ENCODE peak calls at places on chromosomes 7 and 10, in seven cellular contexts. One of them, this sample, is unnamed.

GRCh38 chr10:13644866-13645265 is 58.1 kb downstream of the PRPF18 start:
- DNase-seq in suprapubic skin: no peak
- DNase-seq in SK-N-SH: no peak
- DNase-seq in K562: no peak
- DNase-seq in A549: no peak
- DNase-seq in sigmoid colon: no peak
- DNase-seq in ovary: no peak
- DNase-seq in this sample: no peak

GRCh38 chr7:118949031-118949430 is 724.5 kb downstream of the ANKRD7 start:
- DNase-seq in suprapubic skin: no peak
- DNase-seq in SK-N-SH: no peak
- DNase-seq in K562: no peak
- DNase-seq in A549: no peak
- DNase-seq in sigmoid colon: no peak
- DNase-seq in ovary: no peak
- DNase-seq in this sample: no peak

GRCh38 chr10:14879055-14879800 is 562 bp downstream of the SUV39H2 start:
- DNase-seq in suprapubic skin: no peak
- DNase-seq in SK-N-SH: no peak
- DNase-seq in K562: no peak
- DNase-seq in A549: peak; percentile 33
- DNase-seq in sigmoid colon: no peak
- DNase-seq in ovary: no peak
- DNase-seq in this sample: peak; percentile 31

GRCh38 chr10:117175901-117176534 is 21.3 kb upstream of the KCNK18 start:
- DNase-seq in suprapubic skin: peak; percentile 86
- DNase-seq in SK-N-SH: peak; percentile 78
- DNase-seq in K562: peak; percentile 65
- DNase-seq in A549: peak; percentile 78
- DNase-seq in sigmoid colon: peak; percentile 78
- DNase-seq in ovary: peak; percentile 83
- DNase-seq in this sample: peak; percentile 85

GRCh38 chr7:27329917-27330316 is 87.3 kb downstream of the EVX1 start:
- DNase-seq in suprapubic skin: no peak
- DNase-seq in SK-N-SH: peak; percentile 6
- DNase-seq in K562: no peak
- DNase-seq in A549: peak; percentile 25
- DNase-seq in sigmoid colon: no peak
- DNase-seq in ovary: no peak
- DNase-seq in this sample: no peak

GRCh38 chr7:43105521-43106120 is 6.8 kb upstream of the HECW1 start:
- DNase-seq in suprapubic skin: no peak
- DNase-seq in SK-N-SH: no peak
- DNase-seq in K562: no peak
- DNase-seq in A549: no peak
- DNase-seq in sigmoid colon: no peak
- DNase-seq in ovary: no peak
- DNase-seq in this sample: no peak

GRCh38 chr7:44709945-44710596 is 38.6 kb upstream of the ZMIZ2 start:
- DNase-seq in suprapubic skin: no peak
- DNase-seq in SK-N-SH: no peak
- DNase-seq in K562: no peak
- DNase-seq in A549: no peak
- DNase-seq in sigmoid colon: peak; percentile 39
- DNase-seq in ovary: no peak
- DNase-seq in this sample: no peak

GRCh38 chr7:133110312-133110711 is 28.4 kb upstream of the CHCHD3 start:
- DNase-seq in suprapubic skin: no peak
- DNase-seq in SK-N-SH: no peak
- DNase-seq in K562: no peak
- DNase-seq in A549: no peak
- DNase-seq in sigmoid colon: no peak
- DNase-seq in ovary: no peak
- DNase-seq in this sample: no peak

GRCh38 chr7:45921699-45922519 is 837 bp upstream of the IGFBP3 start:
- DNase-seq in suprapubic skin: no peak
- DNase-seq in SK-N-SH: peak; percentile 73
- DNase-seq in K562: no peak
- DNase-seq in A549: peak; percentile 64
- DNase-seq in sigmoid colon: no peak
- DNase-seq in ovary: peak; percentile 75
- DNase-seq in this sample: peak; percentile 26

GRCh38 chr7:13908667-13909382 is 80.6 kb downstream of the ETV1 start:
- DNase-seq in suprapubic skin: no peak
- DNase-seq in SK-N-SH: no peak
- DNase-seq in K562: no peak
- DNase-seq in A549: no peak
- DNase-seq in sigmoid colon: no peak
- DNase-seq in ovary: no peak
- DNase-seq in this sample: no peak

GRCh38 chr10:5951167-5951711 is 26.1 kb downstream of the IL15RA start:
- DNase-seq in suprapubic skin: no peak
- DNase-seq in SK-N-SH: no peak
- DNase-seq in K562: no peak
- DNase-seq in A549: no peak
- DNase-seq in sigmoid colon: peak; percentile 80
- DNase-seq in ovary: no peak
- DNase-seq in this sample: no peak

GRCh38 chr10:98610855-98611254 is 164.1 kb upstream of the HPS1 start:
- DNase-seq in suprapubic skin: no peak
- DNase-seq in SK-N-SH: no peak
- DNase-seq in K562: no peak
- DNase-seq in A549: no peak
- DNase-seq in sigmoid colon: peak; percentile 84
- DNase-seq in ovary: no peak
- DNase-seq in this sample: no peak

GRCh38 chr10:70756710-70757360 is 28.3 kb downstream of the TBATA start:
- DNase-seq in suprapubic skin: no peak
- DNase-seq in SK-N-SH: no peak
- DNase-seq in K562: no peak
- DNase-seq in A549: no peak
- DNase-seq in sigmoid colon: no peak
- DNase-seq in ovary: no peak
- DNase-seq in this sample: no peak

GRCh38 chr10:132704008-132704814 is 81.7 kb downstream of the NKX6-2 start:
- DNase-seq in suprapubic skin: peak; percentile 71
- DNase-seq in SK-N-SH: no peak
- DNase-seq in K562: no peak
- DNase-seq in A549: no peak
- DNase-seq in sigmoid colon: peak; percentile 57
- DNase-seq in ovary: no peak
- DNase-seq in this sample: no peak

GRCh38 chr7:47408675-47409074 is 173.2 kb downstream of the TNS3 start:
- DNase-seq in suprapubic skin: peak; percentile 20
- DNase-seq in SK-N-SH: no peak
- DNase-seq in K562: no peak
- DNase-seq in A549: no peak
- DNase-seq in sigmoid colon: peak; percentile 29
- DNase-seq in ovary: no peak
- DNase-seq in this sample: no peak

DNA sequence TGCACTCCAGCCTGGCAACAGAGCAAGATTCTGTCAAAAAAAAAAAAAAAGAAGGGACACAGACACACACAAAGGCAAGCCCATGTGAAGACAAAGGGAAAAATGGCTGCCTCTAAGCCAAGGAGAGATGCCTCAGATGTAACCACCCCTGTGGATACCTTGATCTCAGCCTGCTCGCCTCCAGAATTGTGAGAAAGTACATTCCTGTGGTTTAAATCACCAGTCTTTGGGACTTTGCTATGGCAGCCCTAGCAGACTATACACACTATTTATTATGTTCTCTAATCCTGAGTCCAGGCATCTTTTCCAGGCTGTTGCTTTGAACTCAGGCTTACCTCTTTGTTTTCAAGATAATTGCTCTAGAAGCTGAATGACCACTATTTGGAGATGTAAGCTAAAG is 494.3 kb downstream of the GALNT17 start:
- DNase-seq in suprapubic skin: no peak
- DNase-seq in SK-N-SH: no peak
- DNase-seq in K562: no peak
- DNase-seq in A549: no peak
- DNase-seq in sigmoid colon: no peak
- DNase-seq in ovary: no peak
- DNase-seq in this sample: no peak
- H3K9me3 ChIP-seq in suprapubic skin: peaks cover 2% of the 10 kb centered on the region
- H3K9me3 ChIP-seq in SK-N-SH: no peaks in the 10 kb centered on the region
- H3K9me3 ChIP-seq in K562: no peaks in the 10 kb centered on the region
- H3K9me3 ChIP-seq in A549: no peaks in the 10 kb centered on the region
- H3K9me3 ChIP-seq in sigmoid colon: no peaks in the 10 kb centered on the region
- H3K9me3 ChIP-seq in ovary: no peaks in the 10 kb centered on the region
- H3K9me3 ChIP-seq in this sample: no peaks in the 10 kb centered on the region

DNA sequence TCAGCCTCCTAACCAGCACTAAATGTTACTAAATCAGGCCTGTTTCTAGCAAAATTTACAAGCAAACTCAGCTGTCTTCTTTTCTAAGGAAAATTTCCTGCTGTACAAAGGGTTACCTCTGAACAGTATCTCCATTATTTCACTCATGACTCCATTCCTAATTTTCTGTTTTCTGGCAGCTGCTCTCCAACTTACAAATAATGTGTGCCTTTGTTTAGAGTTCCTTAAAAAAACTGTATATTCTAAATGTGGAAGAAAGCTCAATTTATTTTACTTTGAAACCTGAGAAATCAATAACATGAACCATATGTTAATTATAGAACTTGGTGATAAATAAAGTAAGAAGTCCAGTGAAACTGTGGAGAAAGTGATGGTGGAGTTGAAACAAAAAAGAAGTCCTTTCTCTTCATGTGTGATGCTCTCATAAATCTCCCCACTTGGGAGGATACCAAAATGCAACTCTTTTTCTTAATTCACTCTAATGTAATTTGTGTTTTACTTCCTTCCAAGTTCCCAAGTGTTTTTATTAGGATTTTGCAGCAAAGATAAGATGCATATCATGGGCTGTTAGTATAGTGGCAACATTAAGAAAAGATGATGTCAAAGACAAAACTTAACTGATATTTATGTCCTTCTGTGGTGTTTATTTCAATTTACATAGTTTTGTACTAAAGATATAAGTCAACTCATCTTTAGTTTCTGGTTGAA is 74.8 kb downstream of the CDK6 start:
- DNase-seq in suprapubic skin: no peak
- DNase-seq in SK-N-SH: no peak
- DNase-seq in K562: no peak
- DNase-seq in A549: no peak
- DNase-seq in sigmoid colon: no peak
- DNase-seq in ovary: no peak
- DNase-seq in this sample: no peak
- TF ChIP-seq EP300 in suprapubic skin: no peak
- TF ChIP-seq EP300 in SK-N-SH: peak; percentile 28
- TF ChIP-seq EP300 in K562: no peak
- TF ChIP-seq EP300 in A549: no peak
- TF ChIP-seq EP300 in sigmoid colon: no peak
- TF ChIP-seq EP300 in ovary: no peak
- TF ChIP-seq EP300 in this sample: no peak

GRCh38 chr10:88114368-88114767 is 250.9 kb downstream of the PTEN start:
- DNase-seq in suprapubic skin: no peak
- DNase-seq in SK-N-SH: peak; percentile 36
- DNase-seq in K562: peak; percentile 39
- DNase-seq in A549: peak; percentile 62
- DNase-seq in sigmoid colon: no peak
- DNase-seq in ovary: peak; percentile 35
- DNase-seq in this sample: peak; percentile 29
- TF ChIP-seq CTCF in suprapubic skin: peak; percentile 39
- TF ChIP-seq CTCF in SK-N-SH: peak; percentile 50
- TF ChIP-seq CTCF in K562: peak; percentile 61
- TF ChIP-seq CTCF in A549: peak; percentile 56
- TF ChIP-seq CTCF in sigmoid colon: peak; percentile 20
- TF ChIP-seq CTCF in ovary: no peak
- TF ChIP-seq CTCF in this sample: no peak

GRCh38 chr7:158110034-158110590 is 477.5 kb downstream of the PTPRN2 start:
- DNase-seq in suprapubic skin: no peak
- DNase-seq in SK-N-SH: no peak
- DNase-seq in K562: no peak
- DNase-seq in A549: no peak
- DNase-seq in sigmoid colon: no peak
- DNase-seq in ovary: no peak
- DNase-seq in this sample: no peak
- H3K9me3 ChIP-seq in suprapubic skin: peaks cover 3% of the 10 kb centered on the region
- H3K9me3 ChIP-seq in SK-N-SH: no peaks in the 10 kb centered on the region
- H3K9me3 ChIP-seq in K562: peaks cover 6% of the 10 kb centered on the region
- H3K9me3 ChIP-seq in A549: peaks cover 16% of the 10 kb centered on the region
- H3K9me3 ChIP-seq in sigmoid colon: no peaks in the 10 kb centered on the region
- H3K9me3 ChIP-seq in ovary: no peaks in the 10 kb centered on the region
- H3K9me3 ChIP-seq in this sample: no peaks in the 10 kb centered on the region

DNA sequence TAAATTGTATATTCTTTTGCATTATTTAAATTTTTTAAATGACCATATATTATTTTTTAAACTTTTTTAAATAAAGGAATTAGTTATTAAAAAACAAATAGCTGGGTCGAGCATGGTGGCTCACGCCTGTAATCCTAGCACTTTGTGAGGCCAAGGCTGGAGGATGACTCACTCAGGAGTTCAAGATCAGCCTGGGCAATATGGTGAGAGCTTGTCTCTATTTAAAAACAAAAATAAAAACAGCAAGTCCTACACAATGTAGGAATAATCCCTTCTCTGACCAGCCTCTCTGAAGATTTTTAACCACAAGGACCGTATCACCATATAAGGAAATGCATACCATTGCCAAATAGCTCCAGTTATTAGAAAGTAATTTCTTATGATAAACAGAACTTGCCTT is 19.6 kb downstream of the NOC3L start:
- DNase-seq in suprapubic skin: no peak
- DNase-seq in SK-N-SH: no peak
- DNase-seq in K562: no peak
- DNase-seq in A549: no peak
- DNase-seq in sigmoid colon: no peak
- DNase-seq in ovary: no peak
- DNase-seq in this sample: no peak
- TF ChIP-seq EP300 in suprapubic skin: no peak
- TF ChIP-seq EP300 in SK-N-SH: no peak
- TF ChIP-seq EP300 in K562: no peak
- TF ChIP-seq EP300 in A549: no peak
- TF ChIP-seq EP300 in sigmoid colon: no peak
- TF ChIP-seq EP300 in ovary: no peak
- TF ChIP-seq EP300 in this sample: no peak

This sample was measured in transverse colon.